ENCODE peak calls at places on chromosome 21, in seven cellular contexts. One of them, this sample, is unnamed.

GRCh38 chr21:23921670-23922418 is 1685.4 kb downstream of the MRPL39 start:
- DNase-seq in prostate gland: no peak
- DNase-seq in endothelial cell of umbilical vein: no peak
- DNase-seq in breast epithelium: no peak
- DNase-seq in esophagus muscularis mucosa: no peak
- DNase-seq in GM12878: no peak
- DNase-seq in K562: peak; percentile 42
- DNase-seq in this sample: no peak

GRCh38 chr21:25501996-25502665 is 105.2 kb downstream of the MRPL39 start:
- DNase-seq in prostate gland: no peak
- DNase-seq in endothelial cell of umbilical vein: no peak
- DNase-seq in breast epithelium: no peak
- DNase-seq in esophagus muscularis mucosa: no peak
- DNase-seq in GM12878: peak; percentile 87
- DNase-seq in K562: no peak
- DNase-seq in this sample: no peak

GRCh38 chr21:43191521-43191920 is 22.7 kb downstream of the CRYAA start:
- DNase-seq in prostate gland: no peak
- DNase-seq in endothelial cell of umbilical vein: no peak
- DNase-seq in breast epithelium: peak; percentile 15
- DNase-seq in esophagus muscularis mucosa: no peak
- DNase-seq in GM12878: no peak
- DNase-seq in K562: no peak
- DNase-seq in this sample: no peak

GRCh38 chr21:17146426-17146825 is 366.4 kb upstream of the CXADR start:
- DNase-seq in prostate gland: no peak
- DNase-seq in endothelial cell of umbilical vein: no peak
- DNase-seq in breast epithelium: no peak
- DNase-seq in esophagus muscularis mucosa: no peak
- DNase-seq in GM12878: no peak
- DNase-seq in K562: no peak
- DNase-seq in this sample: no peak

GRCh38 chr21:29022141-29022540 is 2.3 kb upstream of the USP16 start:
- DNase-seq in prostate gland: no peak
- DNase-seq in endothelial cell of umbilical vein: no peak
- DNase-seq in breast epithelium: no peak
- DNase-seq in esophagus muscularis mucosa: no peak
- DNase-seq in GM12878: no peak
- DNase-seq in K562: no peak
- DNase-seq in this sample: no peak

GRCh38 chr21:14306143-14306907 is 76.6 kb downstream of the HSPA13 start:
- DNase-seq in prostate gland: no peak
- DNase-seq in endothelial cell of umbilical vein: peak; percentile 43
- DNase-seq in breast epithelium: no peak
- DNase-seq in esophagus muscularis mucosa: no peak
- DNase-seq in GM12878: no peak
- DNase-seq in K562: no peak
- DNase-seq in this sample: no peak

GRCh38 chr21:42524341-42525227 is 10.9 kb downstream of the SLC37A1 start:
- DNase-seq in prostate gland: peak; percentile 70
- DNase-seq in endothelial cell of umbilical vein: no peak
- DNase-seq in breast epithelium: peak; percentile 75
- DNase-seq in esophagus muscularis mucosa: no peak
- DNase-seq in GM12878: peak; percentile 86
- DNase-seq in K562: no peak
- DNase-seq in this sample: peak; percentile 81

GRCh38 chr21:25062061-25062460 is 545.2 kb downstream of the MRPL39 start:
- DNase-seq in prostate gland: no peak
- DNase-seq in endothelial cell of umbilical vein: no peak
- DNase-seq in breast epithelium: no peak
- DNase-seq in esophagus muscularis mucosa: no peak
- DNase-seq in GM12878: no peak
- DNase-seq in K562: no peak
- DNase-seq in this sample: no peak

GRCh38 chr21:31366825-31367224 is 22.8 kb upstream of the TIAM1 start:
- DNase-seq in prostate gland: peak; percentile 53
- DNase-seq in endothelial cell of umbilical vein: no peak
- DNase-seq in breast epithelium: peak; percentile 75
- DNase-seq in esophagus muscularis mucosa: no peak
- DNase-seq in GM12878: no peak
- DNase-seq in K562: no peak
- DNase-seq in this sample: no peak

GRCh38 chr21:42051788-42052187 is 19.3 kb upstream of the UMODL1 start:
- DNase-seq in prostate gland: no peak
- DNase-seq in endothelial cell of umbilical vein: peak; percentile 34
- DNase-seq in breast epithelium: no peak
- DNase-seq in esophagus muscularis mucosa: no peak
- DNase-seq in GM12878: no peak
- DNase-seq in K562: peak; percentile 74
- DNase-seq in this sample: no peak

GRCh38 chr21:30962013-30962412 is 76.3 kb downstream of the KRTAP19-8 start:
- DNase-seq in prostate gland: no peak
- DNase-seq in endothelial cell of umbilical vein: no peak
- DNase-seq in breast epithelium: no peak
- DNase-seq in esophagus muscularis mucosa: no peak
- DNase-seq in GM12878: no peak
- DNase-seq in K562: no peak
- DNase-seq in this sample: no peak

GRCh38 chr21:42493109-42494060 is 2.6 kb downstream of the RSPH1 start:
- DNase-seq in prostate gland: no peak
- DNase-seq in endothelial cell of umbilical vein: no peak
- DNase-seq in breast epithelium: no peak
- DNase-seq in esophagus muscularis mucosa: no peak
- DNase-seq in GM12878: no peak
- DNase-seq in K562: no peak
- DNase-seq in this sample: peak; percentile 80

GRCh38 chr21:29669416-29669815 is 270.4 kb downstream of the GRIK1 start:
- DNase-seq in prostate gland: no peak
- DNase-seq in endothelial cell of umbilical vein: no peak
- DNase-seq in breast epithelium: no peak
- DNase-seq in esophagus muscularis mucosa: no peak
- DNase-seq in GM12878: no peak
- DNase-seq in K562: no peak
- DNase-seq in this sample: no peak

GRCh38 chr21:40173833-40174232 is 306.6 kb downstream of the PCP4 start:
- DNase-seq in prostate gland: no peak
- DNase-seq in endothelial cell of umbilical vein: no peak
- DNase-seq in breast epithelium: no peak
- DNase-seq in esophagus muscularis mucosa: no peak
- DNase-seq in GM12878: no peak
- DNase-seq in K562: no peak
- DNase-seq in this sample: no peak

GRCh38 chr21:31326478-31327247 is 17.4 kb downstream of the TIAM1 start:
- DNase-seq in prostate gland: no peak
- DNase-seq in endothelial cell of umbilical vein: no peak
- DNase-seq in breast epithelium: no peak
- DNase-seq in esophagus muscularis mucosa: no peak
- DNase-seq in GM12878: peak; percentile 95
- DNase-seq in K562: no peak
- DNase-seq in this sample: peak; percentile 18

GRCh38 chr21:42091899-42092508 is 20.9 kb downstream of the UMODL1 start:
- DNase-seq in prostate gland: no peak
- DNase-seq in endothelial cell of umbilical vein: no peak
- DNase-seq in breast epithelium: no peak
- DNase-seq in esophagus muscularis mucosa: no peak
- DNase-seq in GM12878: no peak
- DNase-seq in K562: no peak
- DNase-seq in this sample: no peak

DNA sequence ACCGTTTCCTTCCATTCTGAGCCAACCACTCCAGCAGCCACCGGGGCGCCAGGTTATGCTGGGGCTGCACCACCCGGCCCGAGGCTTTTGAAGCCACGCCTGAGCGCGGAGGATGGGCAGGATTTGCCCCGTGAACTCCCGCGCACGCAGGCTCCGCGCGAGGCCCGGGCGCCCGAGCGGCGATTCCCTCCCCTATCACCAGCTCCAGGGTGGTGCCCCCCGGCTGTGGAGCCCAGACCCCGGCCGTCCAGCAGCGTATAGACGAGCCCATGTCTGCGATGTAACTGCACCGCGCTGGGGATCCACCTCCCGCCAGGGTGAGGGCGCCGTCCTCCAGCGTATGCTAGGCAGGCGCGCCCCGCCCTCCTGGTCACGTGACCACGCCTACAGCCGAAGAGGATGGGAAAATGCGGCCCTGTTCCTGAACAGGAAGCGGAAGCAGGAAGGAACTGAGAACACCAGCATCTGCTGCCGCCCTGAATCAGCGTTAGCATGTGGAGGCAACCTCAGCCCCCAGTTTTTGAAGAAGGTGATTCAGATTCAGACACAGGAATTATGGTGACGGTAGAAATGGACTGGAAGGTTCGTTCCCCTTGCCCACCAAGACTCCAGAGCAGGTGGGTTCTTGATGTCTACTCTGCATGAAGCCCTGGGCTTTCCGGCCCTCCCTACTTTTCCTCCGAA is 46.0 kb downstream of the VPS26C start:
- DNase-seq in prostate gland: peak; percentile 87
- DNase-seq in endothelial cell of umbilical vein: peak; percentile 93
- DNase-seq in breast epithelium: peak; percentile 88
- DNase-seq in esophagus muscularis mucosa: peak; percentile 99
- DNase-seq in GM12878: peak; percentile 86
- DNase-seq in K562: peak; percentile 90
- DNase-seq in this sample: peak; percentile 95
- TF ChIP-seq POLR2A in prostate gland: peak; percentile 29
- TF ChIP-seq POLR2A in endothelial cell of umbilical vein: no peak
- TF ChIP-seq POLR2A in breast epithelium: no peak
- TF ChIP-seq POLR2A in esophagus muscularis mucosa: peak; percentile 1
- TF ChIP-seq POLR2A in GM12878: peak; percentile 92
- TF ChIP-seq POLR2A in K562: peak; percentile 79
- TF ChIP-seq POLR2A in this sample: peak; percentile 54

GRCh38 chr21:33686386-33686785 is 44.1 kb downstream of the ITSN1 start:
- DNase-seq in prostate gland: no peak
- DNase-seq in endothelial cell of umbilical vein: no peak
- DNase-seq in breast epithelium: no peak
- DNase-seq in esophagus muscularis mucosa: no peak
- DNase-seq in GM12878: no peak
- DNase-seq in K562: no peak
- DNase-seq in this sample: no peak

GRCh38 chr21:33684923-33685560 is 42.7 kb downstream of the ITSN1 start:
- DNase-seq in prostate gland: no peak
- DNase-seq in endothelial cell of umbilical vein: peak; percentile 79
- DNase-seq in breast epithelium: no peak
- DNase-seq in esophagus muscularis mucosa: no peak
- DNase-seq in GM12878: no peak
- DNase-seq in K562: no peak
- DNase-seq in this sample: no peak

GRCh38 chr21:33682992-33683627 is 40.8 kb downstream of the ITSN1 start:
- DNase-seq in prostate gland: no peak
- DNase-seq in endothelial cell of umbilical vein: peak; percentile 90
- DNase-seq in breast epithelium: no peak
- DNase-seq in esophagus muscularis mucosa: no peak
- DNase-seq in GM12878: no peak
- DNase-seq in K562: no peak
- DNase-seq in this sample: no peak

GRCh38 chr21:33685613-33686197 is 43.4 kb downstream of the ITSN1 start:
- DNase-seq in prostate gland: no peak
- DNase-seq in endothelial cell of umbilical vein: peak; percentile 82
- DNase-seq in breast epithelium: no peak
- DNase-seq in esophagus muscularis mucosa: no peak
- DNase-seq in GM12878: no peak
- DNase-seq in K562: no peak
- DNase-seq in this sample: no peak

GRCh38 chr21:33684068-33684467 is 41.8 kb downstream of the ITSN1 start:
- DNase-seq in prostate gland: no peak
- DNase-seq in endothelial cell of umbilical vein: peak; percentile 73
- DNase-seq in breast epithelium: no peak
- DNase-seq in esophagus muscularis mucosa: no peak
- DNase-seq in GM12878: no peak
- DNase-seq in K562: no peak
- DNase-seq in this sample: no peak
- H3K4me1 ChIP-seq in prostate gland: no peaks in the 10 kb centered on the region
- H3K4me1 ChIP-seq in endothelial cell of umbilical vein: peaks cover 44% of the 10 kb centered on the region
- H3K4me1 ChIP-seq in breast epithelium: no peaks in the 10 kb centered on the region
- H3K4me1 ChIP-seq in esophagus muscularis mucosa: peaks cover 53% of the 10 kb centered on the region
- H3K4me1 ChIP-seq in GM12878: peaks cover 3% of the 10 kb centered on the region
- H3K4me1 ChIP-seq in K562: peaks cover 17% of the 10 kb centered on the region
- H3K4me1 ChIP-seq in this sample: peaks cover 21% of the 10 kb centered on the region

DNA sequence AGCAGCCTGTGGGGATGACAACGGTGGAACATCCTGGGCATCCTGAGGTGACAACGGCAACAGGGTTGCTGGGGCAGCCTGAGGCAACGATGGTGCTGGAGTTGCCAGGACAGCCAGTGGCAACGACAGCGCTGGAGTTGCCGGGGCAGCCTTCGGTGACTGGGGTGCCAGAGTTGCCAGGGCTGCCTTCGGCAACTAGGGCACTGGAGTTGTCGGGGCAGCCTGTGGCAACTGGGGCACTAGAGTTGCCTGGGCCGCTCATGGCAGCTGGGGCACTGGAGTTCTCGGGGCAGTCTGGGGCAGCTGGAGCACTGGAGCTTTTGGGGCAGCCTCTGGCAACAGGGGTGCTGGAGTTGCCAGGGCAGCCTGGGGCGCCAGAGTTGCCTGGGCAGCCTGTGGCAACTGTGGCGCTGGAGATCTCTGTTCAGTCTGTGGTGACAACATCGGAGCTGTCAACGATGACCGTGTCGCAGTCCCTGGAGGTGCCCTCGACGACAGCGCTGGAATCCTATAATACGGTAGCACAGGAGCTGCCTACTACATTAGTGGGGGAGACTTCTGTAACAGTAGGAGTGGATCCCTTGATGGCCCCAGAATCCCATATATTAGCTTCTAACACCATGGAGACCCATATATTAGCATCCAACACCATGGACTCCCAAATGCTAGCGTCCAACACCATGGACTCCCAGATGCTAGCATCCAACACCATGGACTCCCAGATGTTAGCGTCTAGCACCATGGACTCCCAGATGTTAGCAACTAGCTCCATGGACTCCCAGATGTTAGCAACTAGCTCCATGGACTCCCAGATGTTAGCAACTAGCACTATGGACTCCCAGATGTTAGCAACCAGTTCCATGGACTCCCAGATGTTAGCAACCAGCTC is 8.2 kb downstream of the SON start:
- DNase-seq in prostate gland: no peak
- DNase-seq in endothelial cell of umbilical vein: no peak
- DNase-seq in breast epithelium: no peak
- DNase-seq in esophagus muscularis mucosa: no peak
- DNase-seq in GM12878: no peak
- DNase-seq in K562: no peak
- DNase-seq in this sample: no peak
- TF ChIP-seq POLR2AphosphoS5 in prostate gland: no peak
- TF ChIP-seq POLR2AphosphoS5 in endothelial cell of umbilical vein: no peak
- TF ChIP-seq POLR2AphosphoS5 in breast epithelium: no peak
- TF ChIP-seq POLR2AphosphoS5 in esophagus muscularis mucosa: no peak
- TF ChIP-seq POLR2AphosphoS5 in GM12878: peak; percentile 36
- TF ChIP-seq POLR2AphosphoS5 in K562: no peak
- TF ChIP-seq POLR2AphosphoS5 in this sample: no peak

DNA sequence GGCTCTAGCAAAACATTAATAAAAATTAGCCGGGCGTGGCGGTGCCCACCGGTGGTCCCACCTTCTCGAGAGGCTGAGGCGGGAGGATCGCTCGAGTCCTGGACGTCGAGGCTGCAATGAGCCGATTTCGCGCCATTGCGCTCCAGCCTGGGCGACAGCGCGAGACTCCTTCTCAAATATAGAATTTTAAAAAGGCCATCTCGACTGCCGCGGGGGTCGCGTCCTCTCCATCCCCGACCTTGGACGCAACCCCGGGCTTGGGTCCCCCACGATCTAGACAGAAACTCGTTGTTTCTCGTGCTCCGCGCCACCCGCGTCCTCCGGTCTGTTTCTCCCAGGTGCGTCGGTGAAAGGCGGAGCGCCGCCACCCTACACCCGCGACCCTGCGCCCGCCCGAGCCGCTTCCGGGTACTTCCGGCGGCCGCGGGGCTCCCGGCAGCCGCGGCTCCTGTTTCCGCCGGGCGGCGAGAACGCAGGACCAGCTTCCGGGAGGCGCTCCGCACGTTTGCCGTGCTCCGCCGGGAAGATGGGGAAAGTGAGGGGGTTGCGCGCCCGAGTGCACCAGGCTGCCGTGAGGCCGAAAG is at the start of gene SLX9:
- DNase-seq in prostate gland: peak; percentile 66
- DNase-seq in endothelial cell of umbilical vein: peak; percentile 39
- DNase-seq in breast epithelium: peak; percentile 58
- DNase-seq in esophagus muscularis mucosa: no peak
- DNase-seq in GM12878: no peak
- DNase-seq in K562: peak; percentile 97
- DNase-seq in this sample: peak; percentile 83
- TF ChIP-seq POLR2A in prostate gland: peak; percentile 36
- TF ChIP-seq POLR2A in endothelial cell of umbilical vein: peak; percentile 81
- TF ChIP-seq POLR2A in breast epithelium: peak; percentile 68
- TF ChIP-seq POLR2A in esophagus muscularis mucosa: peak; percentile 68
- TF ChIP-seq POLR2A in GM12878: peak; percentile 88
- TF ChIP-seq POLR2A in K562: peak; percentile 96
- TF ChIP-seq POLR2A in this sample: peak; percentile 62

This sample was measured in transverse colon.